ENCODE peak calls at places on chromosomes 16 and 17, in eight cellular contexts. One of them, this sample, is unnamed.

GRCh38 chr17:61488878-61489718 is 36.9 kb downstream of the TBX4 start:
- DNase-seq in HFF-Myc: no peak
- DNase-seq in effector memory CD4-positive, alpha-beta T cell: no peak
- DNase-seq in psoas muscle: no peak
- DNase-seq in lower lobe of right lung: no peak
- DNase-seq in ovary: no peak
- DNase-seq in HepG2: peak; percentile 90
- DNase-seq in BJ: no peak
- DNase-seq in this sample: no peak

GRCh38 chr17:29760771-29761682 is 138.3 kb upstream of the CORO6 start:
- DNase-seq in HepG2: peak; percentile 60
- DNase-seq in psoas muscle: peak; percentile 96
- DNase-seq in ovary: peak; percentile 50
- DNase-seq in BJ: peak; percentile 39
- DNase-seq in effector memory CD4-positive, alpha-beta T cell: peak; percentile 85
- DNase-seq in lower lobe of right lung: peak; percentile 94
- DNase-seq in HFF-Myc: peak; percentile 16
- DNase-seq in this sample: no peak

GRCh38 chr17:71764507-71764906 is 356.3 kb upstream of the SOX9 start:
- DNase-seq in effector memory CD4-positive, alpha-beta T cell: no peak
- DNase-seq in HFF-Myc: no peak
- DNase-seq in psoas muscle: peak; percentile 48
- DNase-seq in HepG2: peak; percentile 25
- DNase-seq in lower lobe of right lung: no peak
- DNase-seq in ovary: no peak
- DNase-seq in BJ: no peak
- DNase-seq in this sample: no peak

GRCh38 chr17:79679631-79680340 is 51.0 kb upstream of the ENPP7 start:
- DNase-seq in HepG2: no peak
- DNase-seq in ovary: no peak
- DNase-seq in effector memory CD4-positive, alpha-beta T cell: no peak
- DNase-seq in lower lobe of right lung: no peak
- DNase-seq in HFF-Myc: no peak
- DNase-seq in psoas muscle: no peak
- DNase-seq in BJ: no peak
- DNase-seq in this sample: no peak

GRCh38 chr17:57644311-57644710 is 100.8 kb downstream of the CCDC182 start:
- DNase-seq in ovary: no peak
- DNase-seq in BJ: no peak
- DNase-seq in HepG2: no peak
- DNase-seq in effector memory CD4-positive, alpha-beta T cell: no peak
- DNase-seq in HFF-Myc: no peak
- DNase-seq in psoas muscle: no peak
- DNase-seq in lower lobe of right lung: no peak
- DNase-seq in this sample: no peak

GRCh38 chr16:58661199-58661830 is 23.3 kb downstream of the SLC38A7 start:
- DNase-seq in HFF-Myc: peak; percentile 70
- DNase-seq in HepG2: peak; percentile 85
- DNase-seq in effector memory CD4-positive, alpha-beta T cell: no peak
- DNase-seq in lower lobe of right lung: no peak
- DNase-seq in BJ: peak; percentile 46
- DNase-seq in ovary: no peak
- DNase-seq in psoas muscle: peak; percentile 68
- DNase-seq in this sample: peak; percentile 58

GRCh38 chr16:11682655-11683096 is 14.4 kb downstream of the SNN start:
- DNase-seq in BJ: peak; percentile 84
- DNase-seq in lower lobe of right lung: no peak
- DNase-seq in ovary: no peak
- DNase-seq in HepG2: no peak
- DNase-seq in HFF-Myc: no peak
- DNase-seq in effector memory CD4-positive, alpha-beta T cell: no peak
- DNase-seq in psoas muscle: no peak
- DNase-seq in this sample: peak; percentile 71

GRCh38 chr16:49483651-49484451 is 110.2 kb downstream of the C16orf78 start:
- DNase-seq in BJ: no peak
- DNase-seq in HepG2: no peak
- DNase-seq in lower lobe of right lung: peak; percentile 34
- DNase-seq in psoas muscle: peak; percentile 55
- DNase-seq in ovary: no peak
- DNase-seq in HFF-Myc: no peak
- DNase-seq in effector memory CD4-positive, alpha-beta T cell: no peak
- DNase-seq in this sample: no peak

GRCh38 chr16:2764718-2765117 is 12.3 kb downstream of the SRRM2 start:
- DNase-seq in HepG2: peak; percentile 15
- DNase-seq in HFF-Myc: no peak
- DNase-seq in ovary: no peak
- DNase-seq in psoas muscle: no peak
- DNase-seq in lower lobe of right lung: peak; percentile 8
- DNase-seq in BJ: no peak
- DNase-seq in effector memory CD4-positive, alpha-beta T cell: no peak
- DNase-seq in this sample: no peak

GRCh38 chr17:82694647-82695046 is 3.9 kb downstream of the RAB40B start:
- DNase-seq in BJ: no peak
- DNase-seq in ovary: no peak
- DNase-seq in lower lobe of right lung: no peak
- DNase-seq in psoas muscle: no peak
- DNase-seq in effector memory CD4-positive, alpha-beta T cell: no peak
- DNase-seq in HepG2: no peak
- DNase-seq in HFF-Myc: no peak
- DNase-seq in this sample: no peak

GRCh38 chr16:56279132-56279531 is 87.8 kb downstream of the GNAO1 start:
- DNase-seq in ovary: no peak
- DNase-seq in HepG2: no peak
- DNase-seq in HFF-Myc: no peak
- DNase-seq in effector memory CD4-positive, alpha-beta T cell: peak; percentile 55
- DNase-seq in BJ: no peak
- DNase-seq in psoas muscle: no peak
- DNase-seq in lower lobe of right lung: no peak
- DNase-seq in this sample: no peak

GRCh38 chr16:85759136-85759535 is 8.2 kb upstream of the C16orf74 start:
- DNase-seq in psoas muscle: no peak
- DNase-seq in BJ: no peak
- DNase-seq in effector memory CD4-positive, alpha-beta T cell: no peak
- DNase-seq in lower lobe of right lung: no peak
- DNase-seq in ovary: no peak
- DNase-seq in HFF-Myc: no peak
- DNase-seq in HepG2: no peak
- DNase-seq in this sample: no peak

GRCh38 chr17:21674242-21674731 is 18.0 kb upstream of the KCNJ18 start:
- DNase-seq in effector memory CD4-positive, alpha-beta T cell: no peak
- DNase-seq in psoas muscle: no peak
- DNase-seq in ovary: no peak
- DNase-seq in HepG2: no peak
- DNase-seq in lower lobe of right lung: no peak
- DNase-seq in BJ: no peak
- DNase-seq in HFF-Myc: no peak
- DNase-seq in this sample: no peak

GRCh38 chr17:21239680-21240374 is 13.4 kb downstream of the NATD1 start:
- DNase-seq in lower lobe of right lung: no peak
- DNase-seq in HFF-Myc: no peak
- DNase-seq in psoas muscle: no peak
- DNase-seq in effector memory CD4-positive, alpha-beta T cell: no peak
- DNase-seq in HepG2: peak; percentile 32
- DNase-seq in BJ: no peak
- DNase-seq in ovary: no peak
- DNase-seq in this sample: no peak

GRCh38 chr17:6299275-6299674 is 135.6 kb downstream of the AIPL1 start:
- DNase-seq in HepG2: no peak
- DNase-seq in ovary: no peak
- DNase-seq in effector memory CD4-positive, alpha-beta T cell: no peak
- DNase-seq in HFF-Myc: no peak
- DNase-seq in psoas muscle: no peak
- DNase-seq in BJ: no peak
- DNase-seq in lower lobe of right lung: no peak
- DNase-seq in this sample: no peak

GRCh38 chr17:6297960-6298359 is 137.0 kb downstream of the AIPL1 start:
- DNase-seq in effector memory CD4-positive, alpha-beta T cell: no peak
- DNase-seq in ovary: no peak
- DNase-seq in psoas muscle: no peak
- DNase-seq in lower lobe of right lung: no peak
- DNase-seq in HepG2: no peak
- DNase-seq in BJ: no peak
- DNase-seq in HFF-Myc: no peak
- DNase-seq in this sample: no peak

GRCh38 chr17:6297119-6297518 is 137.8 kb downstream of the AIPL1 start:
- DNase-seq in HepG2: no peak
- DNase-seq in BJ: no peak
- DNase-seq in HFF-Myc: no peak
- DNase-seq in lower lobe of right lung: no peak
- DNase-seq in psoas muscle: no peak
- DNase-seq in ovary: no peak
- DNase-seq in effector memory CD4-positive, alpha-beta T cell: no peak
- DNase-seq in this sample: no peak
- H3K4me3 ChIP-seq in HepG2: no peak overlapping the region
- H3K4me3 ChIP-seq in BJ: no peak overlapping the region
- H3K4me3 ChIP-seq in HFF-Myc: no peak overlapping the region
- H3K4me3 ChIP-seq in lower lobe of right lung: no peak overlapping the region
- H3K4me3 ChIP-seq in psoas muscle: no peak overlapping the region
- H3K4me3 ChIP-seq in ovary: no peak overlapping the region
- H3K4me3 ChIP-seq in effector memory CD4-positive, alpha-beta T cell: no peak overlapping the region
- H3K4me3 ChIP-seq in this sample: no peak overlapping the region

GRCh38 chr16:728131-728889 is 1.4 kb downstream of the HAGHL start:
- DNase-seq in psoas muscle: peak; percentile 74
- DNase-seq in BJ: no peak
- DNase-seq in ovary: peak; percentile 41
- DNase-seq in lower lobe of right lung: peak; percentile 81
- DNase-seq in HepG2: no peak
- DNase-seq in effector memory CD4-positive, alpha-beta T cell: peak; percentile 51
- DNase-seq in HFF-Myc: no peak
- DNase-seq in this sample: peak; percentile 58
- H3K4me3 ChIP-seq in psoas muscle: peak overlapping the region; percentile 61
- H3K4me3 ChIP-seq in BJ: peak overlapping the region; percentile 66
- H3K4me3 ChIP-seq in ovary: peak overlapping the region; percentile 32
- H3K4me3 ChIP-seq in lower lobe of right lung: peak overlapping the region; percentile 58
- H3K4me3 ChIP-seq in HepG2: peak overlapping the region; percentile 23
- H3K4me3 ChIP-seq in effector memory CD4-positive, alpha-beta T cell: peak overlapping the region; percentile 49
- H3K4me3 ChIP-seq in HFF-Myc: peak overlapping the region; percentile 88
- H3K4me3 ChIP-seq in this sample: peak overlapping the region; percentile 81

DNA sequence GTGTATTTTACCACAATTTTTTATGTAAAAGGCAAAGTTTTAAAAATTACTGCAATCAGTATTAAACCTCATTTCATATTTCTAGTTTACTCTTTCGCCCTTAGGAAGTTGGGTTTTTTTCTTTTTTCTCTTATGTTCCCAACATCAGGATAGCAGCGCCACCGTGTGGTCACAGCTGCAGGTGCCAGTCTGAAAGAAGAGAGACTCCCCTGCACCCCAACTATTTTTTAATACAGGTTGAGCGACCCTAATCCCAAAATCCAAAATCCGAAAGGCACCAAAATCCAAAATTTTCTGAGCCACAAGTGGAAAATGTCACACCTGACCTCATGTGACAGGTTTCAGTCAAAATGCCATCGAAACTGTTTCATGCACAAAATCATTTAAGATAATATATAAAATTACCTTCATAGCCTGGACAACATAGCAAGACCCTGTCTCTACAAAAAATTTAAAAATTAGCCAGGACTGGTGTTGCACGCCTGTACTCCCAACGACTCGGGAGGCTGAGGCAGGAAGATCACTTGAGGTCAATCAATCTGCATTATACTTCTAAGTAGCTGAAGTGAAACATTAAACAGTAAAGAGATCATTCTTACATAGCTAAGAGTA is 21.8 kb upstream of the ASGR2 start:
- DNase-seq in HepG2: peak; percentile 63
- DNase-seq in HFF-Myc: peak; percentile 21
- DNase-seq in ovary: peak; percentile 62
- DNase-seq in psoas muscle: peak; percentile 85
- DNase-seq in lower lobe of right lung: peak; percentile 87
- DNase-seq in effector memory CD4-positive, alpha-beta T cell: peak; percentile 48
- DNase-seq in BJ: peak; percentile 1
- DNase-seq in this sample: peak; percentile 18
- H3K4me3 ChIP-seq in HepG2: peak overlapping the region; percentile 30
- H3K4me3 ChIP-seq in HFF-Myc: no peak overlapping the region
- H3K4me3 ChIP-seq in ovary: no peak overlapping the region
- H3K4me3 ChIP-seq in psoas muscle: no peak overlapping the region
- H3K4me3 ChIP-seq in lower lobe of right lung: peak overlapping the region; percentile 20
- H3K4me3 ChIP-seq in effector memory CD4-positive, alpha-beta T cell: no peak overlapping the region
- H3K4me3 ChIP-seq in BJ: no peak overlapping the region
- H3K4me3 ChIP-seq in this sample: no peak overlapping the region

DNA sequence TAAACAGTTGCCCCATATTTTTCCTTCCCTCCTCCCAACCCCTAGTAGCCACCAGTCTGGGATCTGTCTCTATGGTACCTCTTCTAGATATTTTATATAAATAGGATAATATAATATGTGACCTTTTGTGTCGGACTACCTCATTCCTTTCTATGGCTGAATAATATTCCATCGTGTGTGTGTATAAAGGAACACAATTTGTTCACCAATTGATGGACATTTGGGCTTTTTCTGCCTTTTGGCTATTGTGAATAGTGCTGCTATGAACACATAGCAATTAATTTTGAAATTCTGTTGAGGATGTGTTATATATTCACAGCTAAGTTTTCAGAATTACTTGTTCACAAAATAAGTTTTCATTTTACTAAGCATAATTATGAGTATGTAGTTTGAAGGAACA is 2.5 kb downstream of the NFATC3 start:
- DNase-seq in effector memory CD4-positive, alpha-beta T cell: no peak
- DNase-seq in HFF-Myc: no peak
- DNase-seq in psoas muscle: no peak
- DNase-seq in BJ: no peak
- DNase-seq in HepG2: no peak
- DNase-seq in lower lobe of right lung: no peak
- DNase-seq in ovary: no peak
- DNase-seq in this sample: no peak
- H3K4me3 ChIP-seq in effector memory CD4-positive, alpha-beta T cell: no peak overlapping the region
- H3K4me3 ChIP-seq in HFF-Myc: peak overlapping the region; percentile 89
- H3K4me3 ChIP-seq in psoas muscle: peak overlapping the region; percentile 87
- H3K4me3 ChIP-seq in BJ: no peak overlapping the region
- H3K4me3 ChIP-seq in HepG2: peak overlapping the region; percentile 98
- H3K4me3 ChIP-seq in lower lobe of right lung: peak overlapping the region; percentile 84
- H3K4me3 ChIP-seq in ovary: no peak overlapping the region
- H3K4me3 ChIP-seq in this sample: no peak overlapping the region

GRCh38 chr17:38450699-38451029 is 22.4 kb downstream of the ARHGAP23 start:
- DNase-seq in lower lobe of right lung: no peak
- DNase-seq in psoas muscle: no peak
- DNase-seq in BJ: no peak
- DNase-seq in ovary: no peak
- DNase-seq in HFF-Myc: no peak
- DNase-seq in HepG2: no peak
- DNase-seq in effector memory CD4-positive, alpha-beta T cell: no peak
- DNase-seq in this sample: no peak
- H3K4me3 ChIP-seq in lower lobe of right lung: peak overlapping the region; percentile 35
- H3K4me3 ChIP-seq in psoas muscle: no peak overlapping the region
- H3K4me3 ChIP-seq in BJ: peak overlapping the region; percentile 43
- H3K4me3 ChIP-seq in ovary: no peak overlapping the region
- H3K4me3 ChIP-seq in HFF-Myc: peak overlapping the region; percentile 69
- H3K4me3 ChIP-seq in HepG2: no peak overlapping the region
- H3K4me3 ChIP-seq in effector memory CD4-positive, alpha-beta T cell: no peak overlapping the region
- H3K4me3 ChIP-seq in this sample: peak overlapping the region; percentile 43

This sample was measured in skeletal muscle cell.